ENCODE peak calls at places on chromosomes 3 and 15, in eight cellular contexts. D, L, Z, P, C, O, N and X are unnamed samples.

GRCh38 chr15:66986951-66987350 is 78.5 kb upstream of the SMAD3 start:
- DNase-seq in L (no peak), N (no peak), Z (no peak), C (no peak), O (no peak), D (no peak), P (no peak), X (peak; percentile 21)

GRCh38 chr15:47366884-47367283 is 350.4 kb upstream of the SEMA6D start:
- DNase-seq in N (no peak), P (no peak), C (no peak), Z (no peak), O (no peak), L (no peak), D (no peak), X (no peak)

GRCh38 chr15:35717721-35718120 is 171.8 kb upstream of the DPH6 start:
- DNase-seq in N (no peak), C (no peak), D (no peak), L (no peak), O (no peak), Z (no peak), P (no peak), X (no peak)

GRCh38 chr3:160709477-160710182 is 32.7 kb downstream of the ARL14 start:
- DNase-seq in O (no peak), N (no peak), L (no peak), C (no peak), D (no peak), P (no peak), Z (no peak), X (no peak)

GRCh38 chr3:17945799-17946381 is 203.5 kb upstream of the TBC1D5 start:
- DNase-seq in D (no peak), O (no peak), P (no peak), Z (no peak), L (no peak), N (no peak), C (no peak), X (no peak)

GRCh38 chr15:74793135-74794028 is 11.5 kb downstream of the CSK start:
- DNase-seq in N (no peak), P (no peak), C (peak; percentile 59), L (no peak), D (no peak), O (no peak), Z (no peak), X (no peak)

GRCh38 chr3:62378329-62378789 is 5.0 kb upstream of the FEZF2 start:
- DNase-seq in C (no peak), Z (no peak), L (no peak), O (no peak), D (no peak), N (no peak), P (no peak), X (no peak)

GRCh38 chr15:42273099-42273899 is at the start of the genes GANC and TMEM87A:
- DNase-seq in D (peak; percentile 98), N (peak; percentile 97), O (peak; percentile 98), L (peak; percentile 99), P (peak; percentile 99), Z (peak; percentile 98), C (peak; percentile 98), X (peak; percentile 97)

GRCh38 chr3:53794597-53794996 is 51.6 kb downstream of the CHDH start:
- DNase-seq in C (no peak), Z (no peak), N (no peak), P (no peak), O (no peak), L (no peak), D (no peak), X (no peak)

GRCh38 chr3:159114582-159114981 is 312.7 kb downstream of the MFSD1 start:
- DNase-seq in Z (no peak), L (no peak), D (no peak), C (no peak), P (peak; percentile 80), O (no peak), N (no peak), X (no peak)

GRCh38 chr15:24269166-24269571 is 406.4 kb upstream of the NPAP1 start:
- DNase-seq in N (no peak), Z (no peak), O (no peak), L (no peak), P (peak; percentile 90), D (no peak), C (peak; percentile 74), X (no peak)

GRCh38 chr15:51621917-51622268 is 678 bp downstream of the DMXL2 start:
- DNase-seq in P (peak; percentile 60), O (peak; percentile 65), C (peak; percentile 49), N (no peak), D (peak; percentile 66), L (peak; percentile 68), Z (peak; percentile 7), X (peak; percentile 60)

GRCh38 chr3:66317750-66318366 is 97.1 kb downstream of the SLC25A26 start:
- DNase-seq in L (no peak), D (no peak), O (no peak), Z (no peak), P (no peak), N (no peak), C (no peak), X (peak; percentile 33)

GRCh38 chr3:175212896-175213295 is 353.8 kb downstream of the NAALADL2 start:
- DNase-seq in N (no peak), C (no peak), P (no peak), O (no peak), L (no peak), Z (no peak), D (no peak), X (no peak)

DNA sequence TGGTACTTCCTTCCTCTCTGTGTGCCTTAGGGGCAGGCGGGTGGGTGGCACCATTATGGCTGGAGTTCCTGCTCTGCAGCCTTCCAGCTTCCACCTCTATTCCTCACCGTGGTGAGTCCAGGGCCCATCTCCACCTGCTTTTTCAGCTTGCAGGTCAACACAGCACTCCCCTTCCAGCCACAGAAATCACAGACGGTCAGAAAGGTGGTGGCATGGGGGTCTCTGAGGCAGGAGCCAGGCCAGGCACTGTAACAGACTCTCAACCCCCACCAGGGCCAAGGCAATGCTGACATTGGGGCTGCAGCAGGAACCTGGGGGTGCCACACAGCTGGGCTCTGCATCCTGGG is 16.6 kb downstream of the KLF15 start:
- DNase-seq in N (no peak), O (no peak), Z (no peak), D (peak; percentile 26), L (peak; percentile 62), P (no peak), C (peak; percentile 3), X (no peak)
- H3K27ac ChIP-seq in N (no peak overlapping the region), O (no peak overlapping the region), Z (peak overlapping the region; percentile 52), D (no peak overlapping the region), L (no peak overlapping the region), P (no peak overlapping the region), C (no peak overlapping the region), X (no peak overlapping the region)

DNA sequence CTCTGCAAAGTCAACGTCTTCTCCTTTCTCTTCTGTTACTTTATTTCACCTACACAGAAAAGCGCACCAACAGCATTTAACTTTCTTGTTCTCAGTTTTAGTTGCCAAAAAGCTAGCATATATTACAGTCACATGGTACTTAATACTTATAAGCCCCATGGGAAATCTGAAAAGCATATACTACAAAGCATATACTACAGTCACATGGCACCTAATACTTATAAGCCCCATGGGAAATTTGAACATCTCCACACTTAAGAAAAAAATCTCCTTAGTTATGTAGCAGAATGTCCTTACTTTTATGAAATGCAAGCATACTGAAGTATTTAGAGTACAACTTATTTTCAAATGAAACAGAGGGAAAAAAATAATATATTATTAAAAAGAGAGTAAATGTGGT is 13.3 kb downstream of the ADAM10 start:
- DNase-seq in D (no peak), Z (no peak), C (no peak), P (no peak), L (no peak), O (no peak), N (no peak), X (no peak)
- H3K27ac ChIP-seq in D (no peak overlapping the region), Z (no peak overlapping the region), C (no peak overlapping the region), P (no peak overlapping the region), L (no peak overlapping the region), O (no peak overlapping the region), N (no peak overlapping the region), X (no peak overlapping the region)

GRCh38 chr3:189270248-189270832 is 98.6 kb downstream of the TPRG1 start:
- DNase-seq in L (peak; percentile 75), P (peak; percentile 75), C (peak; percentile 78), Z (peak; percentile 47), O (peak; percentile 67), N (no peak), D (peak; percentile 48), X (peak; percentile 18)

GRCh38 chr3:189269356-189269755 is 97.6 kb downstream of the TPRG1 start:
- DNase-seq in L (no peak), Z (no peak), O (no peak), N (no peak), P (no peak), D (no peak), C (no peak), X (no peak)

GRCh38 chr3:189272500-189273119 is 100.8 kb downstream of the TPRG1 start:
- DNase-seq in O (no peak), P (no peak), L (no peak), C (no peak), N (no peak), D (no peak), Z (no peak), X (no peak)

GRCh38 chr3:189262746-189263145 is 91.0 kb downstream of the TPRG1 start:
- DNase-seq in Z (no peak), O (no peak), P (peak; percentile 36), D (no peak), L (no peak), N (no peak), C (no peak), X (no peak)

DNA sequence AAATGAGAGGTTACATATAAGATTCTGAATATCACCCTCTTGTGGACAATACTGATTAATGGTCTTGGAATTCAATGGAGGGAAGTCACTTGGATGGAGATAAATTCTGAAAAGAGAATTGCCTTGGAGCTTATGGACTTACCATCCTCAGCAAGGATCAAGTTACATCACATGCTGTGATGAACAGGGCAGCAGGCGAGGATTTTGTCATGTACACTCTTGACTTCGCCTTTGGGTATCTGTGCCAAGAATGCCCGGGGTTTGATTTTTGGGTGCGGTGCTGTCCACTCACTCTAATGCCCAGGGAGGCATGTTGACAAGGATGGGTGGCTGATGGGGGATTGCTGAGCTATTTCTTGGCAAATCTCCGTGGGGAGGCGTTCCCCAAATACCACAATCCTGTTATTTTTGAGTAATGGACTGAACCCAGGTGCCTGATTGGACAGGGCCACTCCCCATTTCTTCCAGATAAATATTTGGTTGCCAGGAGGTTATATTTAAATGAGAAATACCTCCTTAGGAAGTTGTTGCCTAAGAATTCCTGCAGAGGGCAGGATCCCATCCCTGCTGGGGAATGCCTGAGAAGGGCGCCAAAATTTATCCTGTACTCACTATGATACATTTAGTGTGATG is 96.3 kb downstream of the TPRG1 start:
- DNase-seq in Z (peak; percentile 2), P (no peak), D (no peak), O (no peak), C (no peak), L (no peak), N (no peak), X (no peak)
- H3K27ac ChIP-seq in Z (no peak overlapping the region), P (no peak overlapping the region), D (no peak overlapping the region), O (no peak overlapping the region), C (no peak overlapping the region), L (no peak overlapping the region), N (no peak overlapping the region), X (no peak overlapping the region)

DNA sequence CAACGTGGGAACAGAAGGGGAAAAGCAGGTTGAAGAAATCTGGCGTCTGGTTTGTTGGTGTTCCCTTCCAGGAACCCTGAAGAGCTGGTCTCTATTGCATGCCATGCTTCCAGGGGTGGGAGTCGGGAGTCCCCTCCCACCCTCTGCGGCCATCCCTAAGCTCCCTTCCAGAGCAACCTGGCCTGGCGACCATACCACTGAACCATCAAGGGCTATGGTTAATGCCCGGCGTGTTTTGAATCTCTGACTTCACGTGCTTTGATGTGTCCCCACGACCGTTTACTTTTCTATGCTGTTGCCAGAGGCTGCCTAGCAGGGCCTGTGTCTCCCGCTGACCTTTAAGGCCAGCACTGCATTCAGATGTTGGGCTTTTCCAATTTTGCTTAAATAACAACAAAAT is 696 bp upstream of the SNRK start:
- DNase-seq in C (no peak), O (peak; percentile 21), P (no peak), D (no peak), L (no peak), N (no peak), Z (no peak), X (no peak)
- H3K27ac ChIP-seq in C (peak overlapping the region; percentile 95), O (peak overlapping the region; percentile 58), P (no peak overlapping the region), D (peak overlapping the region; percentile 75), L (peak overlapping the region; percentile 66), N (peak overlapping the region; percentile 75), Z (no peak overlapping the region), X (peak overlapping the region; percentile 75)